ENCODE peak calls at places on chromosomes 7 and 10, in nine cellular contexts. D, Q, S, C, V, Z, T, L and W are unnamed samples.

GRCh38 chr10:118511720-118512119 is 83.7 kb downstream of the PRLHR start:
- DNase-seq in D (no peak), Q (no peak), S (no peak), C (no peak), V (peak), Z (no peak), T (no peak), L (no peak), W (no peak)

GRCh38 chr10:89332092-89332633 is 4.4 kb downstream of the IFIT3 start:
- DNase-seq in D (peak), Q (peak), S (no peak), C (no peak), V (peak), Z (peak), T (no peak), L (peak), W (no peak)

GRCh38 chr7:6705959-6706665 is 635 bp downstream of the ZNF12 start:
- DNase-seq in D (peak), Q (no peak), S (peak), C (no peak), V (peak), Z (peak), T (peak), L (peak), W (no peak)

GRCh38 chr7:140249036-140249806 is 72.4 kb upstream of the KDM7A start:
- DNase-seq in D (no peak), Q (no peak), S (no peak), C (no peak), V (no peak), Z (no peak), T (no peak), L (no peak), W (no peak)

GRCh38 chr10:121241337-121241736 is 356.9 kb downstream of the FGFR2 start:
- DNase-seq in D (no peak), Q (no peak), S (no peak), C (no peak), V (no peak), Z (no peak), T (no peak), L (no peak), W (no peak)

GRCh38 chr10:97499561-97500296 is 1.0 kb downstream of the UBTD1 start:
- DNase-seq in D (no peak), Q (no peak), S (no peak), C (peak), V (peak), Z (no peak), T (no peak), L (no peak), W (no peak)

GRCh38 chr10:24642921-24643678 is 80.6 kb downstream of the ARHGAP21 start:
- DNase-seq in D (no peak), Q (peak), S (no peak), C (peak), V (peak), Z (no peak), T (no peak), L (peak), W (no peak)

GRCh38 chr7:87231243-87231642 is 11.7 kb upstream of the TMEM243 start:
- DNase-seq in D (no peak), Q (no peak), S (no peak), C (no peak), V (no peak), Z (no peak), T (no peak), L (no peak), W (no peak)

GRCh38 chr7:2028733-2029132 is 204.0 kb downstream of the MAD1L1 start:
- DNase-seq in D (no peak), Q (no peak), S (no peak), C (no peak), V (no peak), Z (no peak), T (no peak), L (no peak), W (no peak)

GRCh38 chr10:121926669-121927360 is 1.0 kb downstream of the ATE1 start:
- DNase-seq in D (no peak), Q (no peak), S (no peak), C (peak), V (no peak), Z (no peak), T (no peak), L (peak), W (no peak)

GRCh38 chr10:2296179-2296578 is 558.9 kb upstream of the ADARB2 start:
- DNase-seq in D (no peak), Q (no peak), S (no peak), C (no peak), V (no peak), Z (no peak), T (no peak), L (no peak), W (no peak)

GRCh38 chr10:91987397-91988037 is 63.9 kb downstream of the BTAF1 start:
- DNase-seq in D (no peak), Q (no peak), S (no peak), C (no peak), V (no peak), Z (no peak), T (no peak), L (no peak), W (no peak)

GRCh38 chr7:144057954-144058353 is 9.2 kb downstream of the OR2A5 start:
- DNase-seq in D (no peak), Q (no peak), S (no peak), C (no peak), V (no peak), Z (no peak), T (no peak), L (no peak), W (no peak)

GRCh38 chr7:6286486-6286885 is 14.1 kb upstream of the CYTH3 start:
- DNase-seq in D (no peak), Q (no peak), S (no peak), C (no peak), V (no peak), Z (no peak), T (no peak), L (no peak), W (no peak)

GRCh38 chr7:42414961-42415505 is 178.0 kb upstream of the GLI3 start:
- DNase-seq in D (no peak), Q (no peak), S (no peak), C (no peak), V (no peak), Z (no peak), T (no peak), L (no peak), W (no peak)

GRCh38 chr7:41655470-41655869 is 47.4 kb downstream of the INHBA start:
- DNase-seq in D (no peak), Q (no peak), S (no peak), C (no peak), V (no peak), Z (no peak), T (no peak), L (no peak), W (no peak)

GRCh38 chr7:10708447-10708846 is 265.2 kb upstream of the PHF14 start:
- DNase-seq in D (peak), Q (no peak), S (no peak), C (peak), V (peak), Z (no peak), T (no peak), L (no peak), W (no peak)

GRCh38 chr7:55593515-55594318 is 21.4 kb upstream of the VOPP1 start:
- DNase-seq in D (peak), Q (no peak), S (no peak), C (peak), V (peak), Z (peak), T (peak), L (peak), W (no peak)

GRCh38 chr10:34017281-34017680 is 682.8 kb upstream of the NRP1 start:
- DNase-seq in D (no peak), Q (no peak), S (no peak), C (no peak), V (no peak), Z (no peak), T (no peak), L (no peak), W (no peak)

GRCh38 chr10:122786269-122786668 is 59.4 kb downstream of the CUZD1 start:
- DNase-seq in D (no peak), Q (no peak), S (no peak), C (no peak), V (peak), Z (peak), T (no peak), L (peak), W (no peak)

GRCh38 chr7:33733865-33734650 is 171.3 kb upstream of the BMPER start:
- DNase-seq in D (no peak), Q (no peak), S (no peak), C (no peak), V (no peak), Z (no peak), T (no peak), L (no peak), W (no peak)

GRCh38 chr10:23046032-23046431 is 49.3 kb upstream of the MSRB2 start:
- DNase-seq in D (no peak), Q (no peak), S (no peak), C (no peak), V (no peak), Z (no peak), T (no peak), L (no peak), W (no peak)

GRCh38 chr7:435518-436366 is 83.9 kb downstream of the PDGFA start:
- DNase-seq in D (peak), Q (no peak), S (no peak), C (no peak), V (no peak), Z (no peak), T (no peak), L (no peak), W (no peak)

GRCh38 chr7:108261560-108262255 is 131.5 kb upstream of the LAMB4 start:
- DNase-seq in D (no peak), Q (no peak), S (no peak), C (no peak), V (no peak), Z (no peak), T (no peak), L (no peak), W (no peak)

GRCh38 chr10:31157125-31157983 is 125.7 kb upstream of the ZNF438 start:
- DNase-seq in D (no peak), Q (peak), S (no peak), C (no peak), V (no peak), Z (no peak), T (no peak), L (no peak), W (no peak)

GRCh38 chr10:104638861-104639594 is 2.1 kb upstream of the SORCS3 start:
- DNase-seq in D (no peak), Q (no peak), S (no peak), C (no peak), V (no peak), Z (no peak), T (no peak), L (peak), W (no peak)

GRCh38 chr7:105788356-105788755 is 88.0 kb downstream of the ATXN7L1 start:
- DNase-seq in D (no peak), Q (no peak), S (no peak), C (no peak), V (no peak), Z (no peak), T (no peak), L (no peak), W (no peak)

GRCh38 chr10:95209509-95210127 is 15.6 kb downstream of the ACSM6 start:
- DNase-seq in D (no peak), Q (no peak), S (no peak), C (no peak), V (no peak), Z (no peak), T (no peak), L (no peak), W (no peak)

GRCh38 chr7:135708041-135708440 is 19.9 kb downstream of the SLC13A4 start:
- DNase-seq in D (no peak), Q (no peak), S (no peak), C (no peak), V (no peak), Z (no peak), T (no peak), L (no peak), W (no peak)

GRCh38 chr7:7237201-7237977 is 55.0 kb downstream of the C1GALT1 start:
- DNase-seq in D (no peak), Q (no peak), S (no peak), C (no peak), V (no peak), Z (no peak), T (no peak), L (no peak), W (no peak)